ENCODE peak calls at places on chromosomes 7 and 10, in eight cellular contexts. One of them, this sample, is unnamed.

GRCh38 chr7:12137283-12137682 is 73.8 kb upstream of the TMEM106B start:
- DNase-seq in tibial nerve: no peak
- DNase-seq in PC-3: peak; percentile 37
- DNase-seq in mesothelial cell of epicardium: no peak
- DNase-seq in heart left ventricle: no peak
- DNase-seq in NB4: no peak
- DNase-seq in kidney: no peak
- DNase-seq in type B pancreatic cell: no peak
- DNase-seq in this sample: no peak

GRCh38 chr7:70710011-70710480 is 421.9 kb upstream of the GALNT17 start:
- DNase-seq in kidney: no peak
- DNase-seq in tibial nerve: no peak
- DNase-seq in PC-3: no peak
- DNase-seq in NB4: peak; percentile 61
- DNase-seq in heart left ventricle: no peak
- DNase-seq in type B pancreatic cell: no peak
- DNase-seq in mesothelial cell of epicardium: no peak
- DNase-seq in this sample: no peak

GRCh38 chr10:58578366-58578765 is 65.7 kb downstream of the BICC1 start:
- DNase-seq in kidney: no peak
- DNase-seq in PC-3: no peak
- DNase-seq in type B pancreatic cell: no peak
- DNase-seq in tibial nerve: no peak
- DNase-seq in NB4: no peak
- DNase-seq in heart left ventricle: no peak
- DNase-seq in mesothelial cell of epicardium: no peak
- DNase-seq in this sample: no peak

GRCh38 chr10:34789993-34790506 is 25.0 kb downstream of the PARD3 start:
- DNase-seq in tibial nerve: no peak
- DNase-seq in PC-3: no peak
- DNase-seq in NB4: peak; percentile 33
- DNase-seq in mesothelial cell of epicardium: no peak
- DNase-seq in kidney: no peak
- DNase-seq in heart left ventricle: no peak
- DNase-seq in type B pancreatic cell: no peak
- DNase-seq in this sample: no peak

GRCh38 chr10:122939819-122940543 is 14.0 kb downstream of the C10orf88 start:
- DNase-seq in type B pancreatic cell: no peak
- DNase-seq in tibial nerve: no peak
- DNase-seq in NB4: no peak
- DNase-seq in mesothelial cell of epicardium: no peak
- DNase-seq in PC-3: no peak
- DNase-seq in kidney: no peak
- DNase-seq in heart left ventricle: no peak
- DNase-seq in this sample: no peak

GRCh38 chr7:29197916-29198315 is 3.3 kb downstream of the CHN2 start:
- DNase-seq in heart left ventricle: no peak
- DNase-seq in NB4: no peak
- DNase-seq in type B pancreatic cell: no peak
- DNase-seq in kidney: no peak
- DNase-seq in mesothelial cell of epicardium: no peak
- DNase-seq in tibial nerve: no peak
- DNase-seq in PC-3: no peak
- DNase-seq in this sample: no peak

GRCh38 chr10:46556515-46557318 is at the start of gene GPRIN2:
- DNase-seq in heart left ventricle: peak; percentile 64
- DNase-seq in type B pancreatic cell: peak; percentile 77
- DNase-seq in tibial nerve: peak; percentile 12
- DNase-seq in mesothelial cell of epicardium: peak; percentile 44
- DNase-seq in PC-3: peak; percentile 31
- DNase-seq in NB4: no peak
- DNase-seq in kidney: peak; percentile 88
- DNase-seq in this sample: peak; percentile 96

GRCh38 chr7:17601921-17602320 is 303.5 kb downstream of the AHR start:
- DNase-seq in tibial nerve: no peak
- DNase-seq in type B pancreatic cell: no peak
- DNase-seq in heart left ventricle: no peak
- DNase-seq in NB4: no peak
- DNase-seq in mesothelial cell of epicardium: no peak
- DNase-seq in PC-3: peak; percentile 43
- DNase-seq in kidney: no peak
- DNase-seq in this sample: no peak

GRCh38 chr7:111710839-111711380 is 148.6 kb upstream of the IMMP2L start:
- DNase-seq in NB4: no peak
- DNase-seq in kidney: no peak
- DNase-seq in type B pancreatic cell: no peak
- DNase-seq in PC-3: no peak
- DNase-seq in mesothelial cell of epicardium: no peak
- DNase-seq in heart left ventricle: no peak
- DNase-seq in tibial nerve: no peak
- DNase-seq in this sample: no peak
- TF ChIP-seq CTCF in NB4: no peak
- TF ChIP-seq CTCF in kidney: no peak
- TF ChIP-seq CTCF in type B pancreatic cell: no peak
- TF ChIP-seq CTCF in PC-3: no peak
- TF ChIP-seq CTCF in mesothelial cell of epicardium: no peak
- TF ChIP-seq CTCF in heart left ventricle: no peak
- TF ChIP-seq CTCF in tibial nerve: no peak
- TF ChIP-seq CTCF in this sample: peak; percentile 47

DNA sequence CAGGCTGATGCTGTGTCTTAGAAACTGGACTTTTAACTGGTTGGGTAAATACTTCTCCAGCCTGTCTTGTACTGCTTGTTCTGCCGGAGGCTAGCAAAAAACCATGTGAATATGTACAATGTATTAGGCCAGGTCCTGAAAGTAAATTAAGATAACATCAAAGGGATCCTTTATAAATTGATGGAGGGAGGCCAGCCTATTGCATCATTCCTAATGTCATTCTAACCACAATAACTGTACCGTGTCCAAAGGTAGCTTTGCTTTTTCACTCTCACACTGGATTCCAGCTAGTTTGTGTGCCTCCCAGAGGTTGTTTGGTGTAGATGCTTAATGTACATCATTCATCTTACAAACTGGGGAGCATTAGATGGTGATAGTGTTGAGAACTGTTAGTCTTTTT is 91.2 kb upstream of the SEM1 start:
- DNase-seq in tibial nerve: no peak
- DNase-seq in kidney: no peak
- DNase-seq in PC-3: peak; percentile 66
- DNase-seq in heart left ventricle: no peak
- DNase-seq in mesothelial cell of epicardium: no peak
- DNase-seq in type B pancreatic cell: no peak
- DNase-seq in NB4: no peak
- DNase-seq in this sample: no peak
- TF ChIP-seq CTCF in tibial nerve: no peak
- TF ChIP-seq CTCF in kidney: no peak
- TF ChIP-seq CTCF in PC-3: peak; percentile 44
- TF ChIP-seq CTCF in heart left ventricle: no peak
- TF ChIP-seq CTCF in mesothelial cell of epicardium: no peak
- TF ChIP-seq CTCF in type B pancreatic cell: no peak
- TF ChIP-seq CTCF in NB4: no peak
- TF ChIP-seq CTCF in this sample: no peak

DNA sequence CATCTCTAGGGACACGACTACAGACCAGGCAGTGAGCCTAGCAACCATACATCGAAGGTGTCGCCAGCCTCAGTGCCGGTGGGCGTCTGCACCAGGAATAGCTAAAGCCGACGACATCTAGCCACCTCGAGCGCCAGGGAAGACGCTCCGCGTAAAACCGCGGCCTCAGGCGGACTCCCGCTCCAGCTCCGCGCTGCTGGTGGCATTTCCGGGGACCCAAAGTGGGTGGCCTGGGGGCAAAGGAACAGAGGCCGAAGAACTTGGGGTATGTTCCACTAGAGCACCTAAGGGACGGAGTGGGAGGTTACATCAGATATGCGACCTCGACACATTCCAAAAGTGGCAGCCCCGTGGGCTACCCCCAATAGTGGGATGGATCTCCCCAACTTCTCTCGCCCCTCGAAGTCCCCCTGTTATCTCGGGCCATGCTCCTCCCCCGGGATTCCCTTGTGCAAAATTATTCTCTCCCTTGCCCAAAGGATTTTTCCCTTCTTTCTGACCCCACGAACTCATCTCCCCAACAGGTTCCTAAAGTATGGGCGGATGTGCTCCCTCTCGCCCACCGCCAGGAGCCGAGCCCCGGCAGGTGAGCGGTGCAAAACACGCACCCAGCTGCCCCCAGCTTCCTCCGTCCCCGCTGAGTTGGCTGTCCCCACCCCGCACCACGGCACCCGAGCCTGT is 1.2 kb downstream of the KCNMA1 start:
- DNase-seq in heart left ventricle: no peak
- DNase-seq in PC-3: no peak
- DNase-seq in NB4: no peak
- DNase-seq in tibial nerve: no peak
- DNase-seq in mesothelial cell of epicardium: no peak
- DNase-seq in kidney: peak; percentile 58
- DNase-seq in type B pancreatic cell: no peak
- DNase-seq in this sample: no peak
- TF ChIP-seq CTCF in heart left ventricle: no peak
- TF ChIP-seq CTCF in PC-3: no peak
- TF ChIP-seq CTCF in NB4: no peak
- TF ChIP-seq CTCF in tibial nerve: peak; percentile 23
- TF ChIP-seq CTCF in mesothelial cell of epicardium: peak; percentile 21
- TF ChIP-seq CTCF in kidney: no peak
- TF ChIP-seq CTCF in type B pancreatic cell: peak; percentile 41
- TF ChIP-seq CTCF in this sample: peak; percentile 47

GRCh38 chr10:60105195-60105812 is 198.9 kb upstream of the CCDC6 start:
- DNase-seq in PC-3: no peak
- DNase-seq in type B pancreatic cell: no peak
- DNase-seq in kidney: no peak
- DNase-seq in tibial nerve: no peak
- DNase-seq in NB4: no peak
- DNase-seq in mesothelial cell of epicardium: no peak
- DNase-seq in heart left ventricle: no peak
- DNase-seq in this sample: no peak

GRCh38 chr10:60096761-60097513 is 190.6 kb upstream of the CCDC6 start:
- DNase-seq in tibial nerve: no peak
- DNase-seq in heart left ventricle: no peak
- DNase-seq in type B pancreatic cell: no peak
- DNase-seq in kidney: no peak
- DNase-seq in NB4: no peak
- DNase-seq in PC-3: peak; percentile 45
- DNase-seq in mesothelial cell of epicardium: no peak
- DNase-seq in this sample: no peak

GRCh38 chr10:60099998-60100747 is 193.8 kb upstream of the CCDC6 start:
- DNase-seq in kidney: no peak
- DNase-seq in mesothelial cell of epicardium: no peak
- DNase-seq in PC-3: peak; percentile 88
- DNase-seq in type B pancreatic cell: no peak
- DNase-seq in heart left ventricle: no peak
- DNase-seq in NB4: peak; percentile 57
- DNase-seq in tibial nerve: no peak
- DNase-seq in this sample: no peak

GRCh38 chr10:60098676-60099601 is 192.6 kb upstream of the CCDC6 start:
- DNase-seq in heart left ventricle: no peak
- DNase-seq in type B pancreatic cell: no peak
- DNase-seq in tibial nerve: no peak
- DNase-seq in NB4: peak; percentile 55
- DNase-seq in PC-3: peak; percentile 62
- DNase-seq in kidney: no peak
- DNase-seq in mesothelial cell of epicardium: no peak
- DNase-seq in this sample: no peak

DNA sequence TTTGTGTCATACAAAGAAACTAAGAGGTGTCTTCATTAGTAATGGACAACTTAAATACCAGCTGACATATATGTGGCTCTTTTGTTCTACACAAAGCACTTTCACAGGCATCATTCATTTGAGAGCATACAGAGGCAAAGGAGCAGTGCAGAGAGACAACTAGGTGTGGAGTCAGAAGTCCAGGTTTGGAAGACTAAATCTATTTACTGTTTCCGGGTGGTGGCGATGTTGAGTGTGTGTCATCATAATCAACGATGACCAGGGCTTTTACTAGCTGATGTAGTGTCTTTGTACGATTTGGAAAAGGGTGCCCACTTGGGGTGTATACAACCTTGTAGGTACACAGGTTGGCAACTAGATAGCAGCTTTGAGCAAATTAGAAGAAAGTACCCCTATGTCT is 195.5 kb upstream of the CCDC6 start:
- DNase-seq in type B pancreatic cell: no peak
- DNase-seq in PC-3: peak; percentile 49
- DNase-seq in tibial nerve: no peak
- DNase-seq in NB4: no peak
- DNase-seq in mesothelial cell of epicardium: no peak
- DNase-seq in kidney: no peak
- DNase-seq in heart left ventricle: no peak
- DNase-seq in this sample: no peak
- TF ChIP-seq CTCF in type B pancreatic cell: no peak
- TF ChIP-seq CTCF in PC-3: peak; percentile 50
- TF ChIP-seq CTCF in tibial nerve: no peak
- TF ChIP-seq CTCF in NB4: no peak
- TF ChIP-seq CTCF in mesothelial cell of epicardium: no peak
- TF ChIP-seq CTCF in kidney: no peak
- TF ChIP-seq CTCF in heart left ventricle: no peak
- TF ChIP-seq CTCF in this sample: no peak

GRCh38 chr7:159023216-159023615 is 121.5 kb downstream of the VIPR2 start:
- DNase-seq in kidney: peak; percentile 42
- DNase-seq in mesothelial cell of epicardium: no peak
- DNase-seq in PC-3: no peak
- DNase-seq in NB4: no peak
- DNase-seq in tibial nerve: no peak
- DNase-seq in type B pancreatic cell: no peak
- DNase-seq in heart left ventricle: peak; percentile 42
- DNase-seq in this sample: peak; percentile 72

GRCh38 chr7:159022238-159022993 is 122.3 kb downstream of the VIPR2 start:
- DNase-seq in kidney: peak; percentile 53
- DNase-seq in tibial nerve: no peak
- DNase-seq in heart left ventricle: peak; percentile 50
- DNase-seq in type B pancreatic cell: no peak
- DNase-seq in PC-3: peak; percentile 85
- DNase-seq in mesothelial cell of epicardium: no peak
- DNase-seq in NB4: peak; percentile 40
- DNase-seq in this sample: peak; percentile 81

GRCh38 chr7:159023746-159024145 is 120.9 kb downstream of the VIPR2 start:
- DNase-seq in tibial nerve: no peak
- DNase-seq in mesothelial cell of epicardium: no peak
- DNase-seq in type B pancreatic cell: no peak
- DNase-seq in kidney: no peak
- DNase-seq in NB4: no peak
- DNase-seq in PC-3: no peak
- DNase-seq in heart left ventricle: peak; percentile 42
- DNase-seq in this sample: peak; percentile 78

GRCh38 chr7:159019111-159019510 is 125.6 kb downstream of the VIPR2 start:
- DNase-seq in kidney: peak; percentile 23
- DNase-seq in mesothelial cell of epicardium: no peak
- DNase-seq in type B pancreatic cell: no peak
- DNase-seq in tibial nerve: no peak
- DNase-seq in PC-3: peak; percentile 9
- DNase-seq in heart left ventricle: no peak
- DNase-seq in NB4: no peak
- DNase-seq in this sample: no peak

DNA sequence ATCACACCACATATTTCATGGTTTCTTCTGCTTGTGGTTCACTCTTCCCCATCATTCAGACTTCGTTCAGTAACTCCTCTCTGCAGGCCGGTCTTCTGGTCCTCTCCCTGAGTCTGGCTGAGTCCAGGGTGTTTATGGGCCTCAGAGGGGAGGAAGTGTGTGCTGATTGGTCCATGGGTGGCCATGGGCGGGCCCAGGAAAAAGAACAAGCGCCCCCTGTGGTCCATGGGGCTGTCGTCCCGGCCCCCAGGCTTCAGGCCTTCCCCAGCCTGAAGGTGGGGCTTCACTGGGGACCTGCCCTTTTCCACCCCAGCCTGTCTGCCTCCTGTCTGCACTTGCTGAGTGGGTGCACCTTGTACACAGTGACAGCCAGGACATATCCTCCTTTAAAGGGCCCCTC is 123.7 kb downstream of the VIPR2 start:
- DNase-seq in tibial nerve: no peak
- DNase-seq in mesothelial cell of epicardium: no peak
- DNase-seq in type B pancreatic cell: no peak
- DNase-seq in heart left ventricle: peak; percentile 39
- DNase-seq in NB4: peak; percentile 29
- DNase-seq in kidney: peak; percentile 44
- DNase-seq in PC-3: no peak
- DNase-seq in this sample: no peak
- TF ChIP-seq CTCF in tibial nerve: no peak
- TF ChIP-seq CTCF in mesothelial cell of epicardium: no peak
- TF ChIP-seq CTCF in type B pancreatic cell: peak; percentile 51
- TF ChIP-seq CTCF in heart left ventricle: no peak
- TF ChIP-seq CTCF in NB4: no peak
- TF ChIP-seq CTCF in kidney: no peak
- TF ChIP-seq CTCF in PC-3: no peak
- TF ChIP-seq CTCF in this sample: peak; percentile 18

This sample was measured in chondrocyte.